ENCODE peak calls at places on chromosome 18, in six cellular contexts. X, I, B, Y, Q and N are unnamed samples.

GRCh38 chr18:45757005-45757404 is 33.0 kb downstream of the SLC14A1 start:
- DNase-seq in X (no peak), I (no peak), B (no peak), Y (no peak), Q (no peak), N (no peak)

GRCh38 chr18:7567487-7568425 is 640 bp downstream of the PTPRM start:
- DNase-seq in X (peak; percentile 59), I (peak; percentile 51), B (peak; percentile 79), Y (peak; percentile 78), Q (no peak), N (peak; percentile 64)

GRCh38 chr18:50895350-50896045 is 16.6 kb downstream of the ME2 start:
- DNase-seq in X (no peak), I (no peak), B (no peak), Y (no peak), Q (no peak), N (no peak)

GRCh38 chr18:74241970-74242369 is 49.8 kb downstream of the CYB5A start:
- DNase-seq in X (no peak), I (no peak), B (no peak), Y (no peak), Q (no peak), N (no peak)

GRCh38 chr18:60892855-60893254 is 440.4 kb upstream of the CDH20 start:
- DNase-seq in X (no peak), I (no peak), B (no peak), Y (peak; percentile 51), Q (no peak), N (no peak)

GRCh38 chr18:2510416-2510815 is 60.9 kb downstream of the METTL4 start:
- DNase-seq in X (no peak), I (no peak), B (no peak), Y (no peak), Q (no peak), N (no peak)

GRCh38 chr18:14922031-14922430 is 174.1 kb downstream of the ANKRD30B start:
- DNase-seq in X (no peak), I (no peak), B (no peak), Y (no peak), Q (no peak), N (no peak)

GRCh38 chr18:52657063-52657462 is 317.1 kb downstream of the DCC start:
- DNase-seq in X (no peak), I (peak; percentile 31), B (peak; percentile 51), Y (no peak), Q (no peak), N (no peak)

GRCh38 chr18:52319423-52319822 is 20.6 kb upstream of the DCC start:
- DNase-seq in X (no peak), I (no peak), B (peak; percentile 66), Y (no peak), Q (no peak), N (no peak)

GRCh38 chr18:77557030-77557429 is 307.4 kb downstream of the GALR1 start:
- DNase-seq in X (peak; percentile 54), I (no peak), B (peak; percentile 27), Y (no peak), Q (no peak), N (no peak)

GRCh38 chr18:2625217-2625616 is 30.3 kb upstream of the SMCHD1 start:
- DNase-seq in X (no peak), I (no peak), B (no peak), Y (no peak), Q (no peak), N (no peak)

GRCh38 chr18:5167827-5168226 is 29.2 kb downstream of the AKAIN1 start:
- DNase-seq in X (no peak), I (no peak), B (no peak), Y (no peak), Q (no peak), N (no peak)

GRCh38 chr18:27713037-27713726 is 463.7 kb downstream of the CDH2 start:
- DNase-seq in X (peak; percentile 48), I (no peak), B (peak; percentile 77), Y (peak; percentile 34), Q (no peak), N (no peak)

GRCh38 chr18:41532344-41533086 is 422.5 kb upstream of the PIK3C3 start:
- DNase-seq in X (no peak), I (no peak), B (peak; percentile 58), Y (peak; percentile 34), Q (no peak), N (peak; percentile 1)

GRCh38 chr18:25675123-25675850 is 323.3 kb upstream of the ZNF521 start:
- DNase-seq in X (no peak), I (peak; percentile 62), B (peak; percentile 46), Y (no peak), Q (peak; percentile 34), N (no peak)

GRCh38 chr18:2715990-2716389 is 60.5 kb downstream of the SMCHD1 start:
- DNase-seq in X (no peak), I (no peak), B (no peak), Y (peak; percentile 62), Q (no peak), N (peak; percentile 68)

GRCh38 chr18:67194886-67195285 is 321.6 kb downstream of the DSEL start:
- DNase-seq in X (no peak), I (peak; percentile 31), B (peak; percentile 81), Y (no peak), Q (no peak), N (no peak)

GRCh38 chr18:22324191-22325131 is 93.3 kb downstream of the CTAGE1 start:
- DNase-seq in X (peak; percentile 46), I (peak; percentile 72), B (peak; percentile 84), Y (peak; percentile 56), Q (no peak), N (no peak)

GRCh38 chr18:28284132-28284531 is 107.2 kb upstream of the CDH2 start:
- DNase-seq in X (no peak), I (no peak), B (no peak), Y (peak; percentile 87), Q (no peak), N (peak; percentile 86)

GRCh38 chr18:11987527-11987926 is 6.2 kb downstream of the IMPA2 start:
- DNase-seq in X (no peak), I (no peak), B (no peak), Y (no peak), Q (no peak), N (peak; percentile 48)

GRCh38 chr18:6741290-6741689 is 11.8 kb downstream of the ARHGAP28 start:
- DNase-seq in X (no peak), I (no peak), B (peak; percentile 86), Y (peak; percentile 97), Q (no peak), N (peak; percentile 100)

GRCh38 chr18:23071285-23071684 is 64.0 kb upstream of the CABLES1 start:
- DNase-seq in X (no peak), I (no peak), B (no peak), Y (no peak), Q (no peak), N (peak; percentile 72)

GRCh38 chr18:11937874-11938478 is 29.9 kb upstream of the MPPE1 start:
- DNase-seq in X (peak; percentile 54), I (peak; percentile 58), B (peak; percentile 64), Y (peak; percentile 69), Q (no peak), N (peak; percentile 61)

GRCh38 chr18:61702007-61702406 is 190.8 kb downstream of the RNF152 start:
- DNase-seq in X (no peak), I (no peak), B (no peak), Y (no peak), Q (no peak), N (peak; percentile 89)

GRCh38 chr18:3151379-3152264 is 68.1 kb downstream of the MYOM1 start:
- DNase-seq in X (peak; percentile 12), I (no peak), B (peak; percentile 47), Y (peak; percentile 48), Q (no peak), N (peak; percentile 52)

GRCh38 chr18:21914739-21915319 is 174.2 kb downstream of the MIB1 start:
- DNase-seq in X (peak; percentile 40), I (peak; percentile 65), B (peak; percentile 94), Y (peak; percentile 58), Q (no peak), N (peak; percentile 62)

GRCh38 chr18:32293107-32293506 is 103.3 kb downstream of the MEP1B start:
- DNase-seq in X (no peak), I (no peak), B (no peak), Y (no peak), Q (no peak), N (no peak)

GRCh38 chr18:70195852-70196434 is 9.5 kb downstream of the RTTN start:
- DNase-seq in X (peak; percentile 8), I (no peak), B (peak; percentile 49), Y (peak; percentile 57), Q (no peak), N (peak; percentile 70)

GRCh38 chr18:53991202-53991601 is 233.3 kb downstream of the MBD2 start:
- DNase-seq in X (no peak), I (no peak), B (peak; percentile 57), Y (peak; percentile 33), Q (no peak), N (no peak)

GRCh38 chr18:73283788-73284187 is 416.0 kb upstream of the NETO1 start:
- DNase-seq in X (no peak), I (no peak), B (peak; percentile 53), Y (peak; percentile 82), Q (no peak), N (peak; percentile 63)

GRCh38 chr18:72160504-72161445 is 383.4 kb downstream of the CBLN2 start:
- DNase-seq in X (no peak), I (no peak), B (no peak), Y (no peak), Q (no peak), N (no peak)

GRCh38 chr18:13369756-13370510 is 151.4 kb downstream of the LDLRAD4 start:
- DNase-seq in X (no peak), I (no peak), B (no peak), Y (no peak), Q (no peak), N (no peak)
- H3K4me2 ChIP-seq in X (no peak overlapping the region), I (no peak overlapping the region), B (no peak overlapping the region), Y (no peak overlapping the region), Q (no peak overlapping the region), N (no peak overlapping the region)

GRCh38 chr18:36299010-36299409 is 1.5 kb downstream of the FHOD3 start:
- DNase-seq in X (no peak), I (no peak), B (no peak), Y (no peak), Q (no peak), N (no peak)
- H2BK15ac ChIP-seq in X (no peak overlapping the region), I (no peak overlapping the region), B (no peak overlapping the region), Y (no peak overlapping the region), Q (no peak overlapping the region), N (no peak overlapping the region)

DNA sequence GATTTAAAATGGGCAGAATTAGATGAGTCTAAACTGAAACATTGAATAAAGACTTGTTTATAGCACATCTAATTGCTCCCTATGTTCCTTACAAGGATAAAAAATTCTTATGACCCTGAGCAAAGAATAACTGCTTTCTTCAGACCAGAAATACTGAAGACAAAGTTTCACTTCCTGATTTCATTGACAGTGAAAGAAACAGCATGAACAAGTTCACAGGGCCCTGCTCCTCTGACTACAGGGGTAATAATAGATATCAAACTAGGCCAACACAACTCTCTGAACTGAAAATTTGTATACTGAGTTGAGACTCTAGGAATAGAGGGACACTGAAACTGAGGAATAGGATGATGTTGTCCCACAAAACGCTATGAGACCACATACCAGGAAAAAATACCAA is 1383.3 kb upstream of the CDH2 start:
- DNase-seq in X (no peak), I (no peak), B (no peak), Y (no peak), Q (no peak), N (no peak)
- H3K4me2 ChIP-seq in X (no peak overlapping the region), I (no peak overlapping the region), B (no peak overlapping the region), Y (no peak overlapping the region), Q (no peak overlapping the region), N (no peak overlapping the region)

DNA sequence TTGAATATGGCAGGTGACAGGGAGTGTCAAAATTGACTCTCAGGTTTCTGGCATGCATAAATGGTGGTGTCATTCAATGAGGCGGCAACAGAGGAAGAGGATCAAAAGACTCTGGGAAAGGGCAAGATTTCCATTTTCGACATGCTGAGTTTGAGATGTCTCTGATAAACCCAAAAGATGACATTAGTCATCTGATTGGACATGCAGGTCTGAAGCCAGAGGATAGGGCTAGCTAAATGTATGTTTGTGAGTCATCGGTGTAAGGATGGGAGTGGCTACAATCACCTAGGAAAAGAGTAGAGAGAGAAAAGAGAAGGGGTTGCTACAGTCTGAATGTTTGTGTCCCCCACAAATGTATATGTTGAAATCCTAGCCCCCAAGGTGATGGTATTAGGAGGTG is 236.3 kb downstream of the DYM start:
- DNase-seq in X (no peak), I (no peak), B (peak; percentile 17), Y (no peak), Q (no peak), N (no peak)
- H2BK15ac ChIP-seq in X (no peak overlapping the region), I (no peak overlapping the region), B (no peak overlapping the region), Y (no peak overlapping the region), Q (no peak overlapping the region), N (no peak overlapping the region)